ENCODE peak calls at places on chromosomes 2 and 18, in four cellular contexts. J is CD4-positive, alpha-beta T cell; O is fibroblast of pulmonary artery; E is heart left ventricle. X is an unnamed sample.
A peak's percentile ranks its signal among the peaks of the same experiment; 100 is the strongest.

GRCh38 chr2:128405467-128405900 is 86.8 kb upstream of the HS6ST1 start:
- DNase-seq in E (no peak), J (no peak), O (no peak), X (no peak)

GRCh38 chr18:79404567-79404910 is 8.8 kb downstream of the NFATC1 start:
- DNase-seq in J (no peak), E (peak; percentile 62), O (no peak), X (no peak)

GRCh38 chr2:130393318-130393910 is 37.6 kb downstream of the PTPN18 start:
- DNase-seq in J (no peak), E (no peak), O (no peak), X (no peak)

GRCh38 chr18:58781627-58782194 is 83.0 kb upstream of the ZNF532 start:
- DNase-seq in O (peak; percentile 90), E (peak; percentile 76), J (peak; percentile 54), X (peak; percentile 82)

GRCh38 chr2:86556508-86556907 is 6.7 kb downstream of the CHMP3 start:
- DNase-seq in O (no peak), E (no peak), J (no peak), X (no peak)

GRCh38 chr2:196601430-196602306 is 37.8 kb upstream of the CCDC150 start:
- DNase-seq in E (peak; percentile 71), O (peak; percentile 85), J (no peak), X (no peak)

GRCh38 chr2:36376319-36376765 is 20.8 kb downstream of the CRIM1 start:
- DNase-seq in E (peak; percentile 83), J (no peak), O (peak; percentile 58), X (no peak)

GRCh38 chr2:20378341-20378740 is 27.7 kb upstream of the PUM2 start:
- DNase-seq in O (no peak), J (no peak), E (no peak), X (no peak)

GRCh38 chr2:176140130-176140519 is 10.6 kb downstream of the HOXD8 start:
- DNase-seq in J (no peak), E (no peak), O (no peak), X (no peak)

GRCh38 chr18:57759650-57760049 is 43.5 kb downstream of the ATP8B1 start:
- DNase-seq in O (peak; percentile 36), J (no peak), E (no peak), X (no peak)

GRCh38 chr2:25259744-25260124 is 82.0 kb downstream of the DNMT3A start:
- DNase-seq in O (no peak), E (peak; percentile 6), J (no peak), X (no peak)

GRCh38 chr2:100365434-100365833 is 43.1 kb upstream of the LONRF2 start:
- DNase-seq in E (no peak), O (peak; percentile 90), J (no peak), X (no peak)

GRCh38 chr2:26687328-26687727 is 5.2 kb upstream of the KCNK3 start:
- DNase-seq in O (no peak), E (no peak), J (no peak), X (no peak)

GRCh38 chr2:102423368-102423767 is 408 bp downstream of the IL18RAP start:
- DNase-seq in E (no peak), O (no peak), J (no peak), X (no peak)

GRCh38 chr18:46226461-46226860 is 122.3 kb downstream of the HAUS1 start:
- DNase-seq in J (no peak), O (peak; percentile 45), E (no peak), X (no peak)

GRCh38 chr2:101109451-101110140 is 41.6 kb downstream of the TBC1D8 start:
- DNase-seq in J (no peak), O (no peak), E (no peak), X (no peak)

GRCh38 chr18:10439898-10440297 is 14.5 kb upstream of the APCDD1 start:
- DNase-seq in E (no peak), O (no peak), J (no peak), X (no peak)

GRCh38 chr18:36917907-36918306 is 89.0 kb downstream of the KIAA1328 start:
- DNase-seq in J (no peak), E (no peak), O (no peak), X (no peak)

GRCh38 chr2:110114801-110115200 is 821 bp downstream of the MALL start:
- DNase-seq in O (no peak), J (no peak), E (no peak), X (no peak)

GRCh38 chr2:40579247-40579646 is 127.4 kb upstream of the SLC8A1 start:
- DNase-seq in E (no peak), J (no peak), O (no peak), X (no peak)

GRCh38 chr2:31384771-31385276 is 29.7 kb downstream of the XDH start:
- DNase-seq in E (no peak), J (no peak), O (peak; percentile 95), X (no peak)

GRCh38 chr18:43772907-43773306 is 495.6 kb upstream of the SYT4 start:
- DNase-seq in J (no peak), O (no peak), E (peak; percentile 38), X (no peak)

GRCh38 chr2:7915302-7916200 is 766.3 kb upstream of the ID2 start:
- DNase-seq in O (peak; percentile 17), E (no peak), J (no peak), X (no peak)

GRCh38 chr2:126890136-126890961 is 8.3 kb upstream of the TEX51 start:
- DNase-seq in J (no peak), E (no peak), O (no peak), X (no peak)

GRCh38 chr18:9701604-9702324 is 6.3 kb upstream of the RAB31 start:
- DNase-seq in E (no peak), J (no peak), O (no peak), X (no peak)

GRCh38 chr2:130286983-130287655 is 55.6 kb upstream of the IMP4 start:
- DNase-seq in J (no peak), E (no peak), O (no peak), X (no peak)

GRCh38 chr2:187658952-187659525 is 104.8 kb upstream of the TFPI start:
- DNase-seq in E (no peak), O (peak; percentile 51), J (no peak), X (no peak)

GRCh38 chr2:134333646-134334189 is 79.8 kb downstream of the MGAT5 start:
- DNase-seq in E (no peak), J (no peak), O (peak; percentile 19), X (no peak)

GRCh38 chr18:55500316-55501086 is 87.5 kb downstream of the TCF4 start:
- DNase-seq in O (peak; percentile 78), J (no peak), E (no peak), X (no peak)

GRCh38 chr2:33469238-33469637 is 7.2 kb upstream of the RASGRP3 start:
- DNase-seq in O (no peak), J (no peak), E (no peak), X (no peak)

GRCh38 chr2:12501469-12502147 is 215.1 kb upstream of the TRIB2 start:
- DNase-seq in E (peak; percentile 67), O (peak; percentile 61), J (peak; percentile 34), X (no peak)

GRCh38 chr18:44969214-44969842 is 288.6 kb downstream of the SETBP1 start:
- DNase-seq in O (no peak), J (no peak), E (no peak), X (no peak)
- TF ChIP-seq CTCF in O (no peak), J (no peak), E (no peak), X (no peak)

GRCh38 chr2:60364441-60364840 is 189.0 kb downstream of the BCL11A start:
- DNase-seq in E (no peak), J (no peak), O (no peak), X (peak; percentile 7)

GRCh38 chr2:60366178-60366577 is 187.3 kb downstream of the BCL11A start:
- DNase-seq in E (no peak), J (no peak), O (no peak), X (no peak)

GRCh38 chr2:60361498-60361897 is 192.0 kb downstream of the BCL11A start:
- DNase-seq in O (no peak), J (no peak), E (no peak), X (no peak)

GRCh38 chr2:60368437-60368836 is 185.0 kb downstream of the BCL11A start:
- DNase-seq in J (no peak), O (no peak), E (no peak), X (no peak)

DNA sequence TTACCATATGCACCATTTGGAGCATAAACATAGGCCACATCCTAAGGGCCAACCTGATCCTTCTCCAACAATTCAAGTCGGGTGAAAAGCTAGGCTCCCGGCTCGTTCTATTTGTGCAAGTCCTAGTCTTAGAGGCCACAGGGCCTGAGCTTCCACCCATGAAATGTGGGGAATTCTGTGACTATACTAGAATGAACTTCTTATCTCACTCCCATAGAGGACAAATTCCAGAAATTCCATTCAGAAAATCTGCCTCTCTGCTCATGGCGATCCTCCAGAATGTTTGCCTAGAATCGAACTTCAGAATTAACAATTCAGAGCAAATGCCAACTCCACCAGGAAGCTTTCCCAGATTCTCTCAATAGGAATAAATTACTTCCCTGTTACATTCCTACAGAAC is 187.9 kb downstream of the BCL11A start:
- DNase-seq in O (peak; percentile 14), J (no peak), E (no peak), X (no peak)
- TF ChIP-seq CTCF in O (no peak), J (no peak), E (no peak), X (no peak)

GRCh38 chr2:44960871-44961270 is 19.4 kb downstream of the SIX3 start:
- DNase-seq in O (no peak), E (no peak), J (no peak), X (no peak)

GRCh38 chr2:44965684-44966083 is 24.2 kb downstream of the SIX3 start:
- DNase-seq in E (no peak), O (no peak), J (no peak), X (no peak)

GRCh38 chr2:44967056-44967455 is 25.6 kb downstream of the SIX3 start:
- DNase-seq in O (no peak), J (no peak), E (no peak), X (no peak)

GRCh38 chr2:44962176-44962695 is 20.7 kb downstream of the SIX3 start:
- DNase-seq in E (no peak), J (no peak), O (no peak), X (no peak)

DNA sequence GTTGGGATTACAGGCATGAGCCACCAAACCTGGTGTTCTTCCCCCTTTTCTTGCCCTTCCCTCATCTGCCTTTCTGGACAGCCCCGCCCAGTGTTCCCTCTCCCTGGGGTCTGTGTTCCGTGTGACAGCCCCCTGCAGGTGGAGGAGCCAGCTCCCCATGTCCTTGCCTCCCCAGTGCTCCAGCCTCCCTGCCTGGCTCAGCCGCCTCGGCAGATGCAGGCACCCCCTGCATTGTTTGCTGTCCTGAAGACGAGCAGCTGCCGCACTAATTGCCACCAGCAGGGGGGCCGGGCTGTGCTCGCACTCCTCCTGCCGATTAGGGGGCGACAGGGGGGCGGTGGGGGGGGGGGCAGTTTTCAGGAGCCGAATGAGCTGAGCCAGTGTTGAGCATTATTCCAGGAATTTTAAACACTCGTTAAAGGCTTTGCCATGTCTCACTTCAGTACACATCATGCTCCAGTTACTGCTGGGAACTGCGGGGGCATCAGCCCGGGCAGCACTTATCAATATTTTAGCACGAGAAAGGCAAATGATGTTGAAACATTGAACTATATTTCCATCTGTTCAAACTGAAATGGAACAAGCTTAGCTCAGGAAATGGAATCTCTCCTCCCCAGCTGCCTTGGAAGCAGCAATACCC is 23.3 kb downstream of the SIX3 start:
- DNase-seq in J (no peak), O (no peak), E (no peak), X (no peak)
- TF ChIP-seq CTCF in J (no peak), O (no peak), E (peak; percentile 9), X (peak; percentile 52)

DNA sequence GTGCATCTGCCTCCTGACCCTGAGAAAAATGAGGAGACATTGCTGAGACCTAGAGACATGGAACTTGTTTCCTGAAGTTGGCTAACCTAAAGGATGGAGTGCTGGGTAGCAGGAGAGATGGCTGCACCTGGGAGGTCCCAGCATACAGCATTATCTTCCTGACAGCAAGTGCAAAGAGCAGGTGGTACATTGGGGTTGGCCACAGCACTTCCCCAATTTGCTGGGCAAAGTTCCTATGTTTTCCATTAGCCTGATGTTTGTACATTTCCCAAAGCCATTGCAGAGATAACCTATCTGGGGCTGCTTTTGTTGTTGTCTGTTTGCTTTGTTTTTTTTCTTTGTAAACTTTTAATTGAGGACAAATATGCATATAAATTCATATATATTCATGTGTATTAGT is 296.7 kb downstream of the HRH4 start:
- DNase-seq in J (no peak), O (no peak), E (no peak), X (no peak)
- TF ChIP-seq CTCF in J (no peak), O (no peak), E (no peak), X (no peak)